ENCODE peak calls at places on chromosomes 6 and 20, in ten cellular contexts. One of them, this sample, is unnamed.

GRCh38 chr6:125812394-125813231 is 21.9 kb downstream of the NCOA7 start:
- DNase-seq in testis: no peak
- DNase-seq in IMR-90: peak; percentile 98
- DNase-seq in body of pancreas: no peak
- DNase-seq in A549: peak; percentile 33
- DNase-seq in ovary: no peak
- DNase-seq in heart left ventricle: no peak
- DNase-seq in spleen: no peak
- DNase-seq in stomach: no peak
- DNase-seq in uterus: no peak
- DNase-seq in this sample: no peak

GRCh38 chr6:109237082-109237985 is 142.0 kb downstream of the CEP57L1 start:
- DNase-seq in heart left ventricle: no peak
- DNase-seq in uterus: no peak
- DNase-seq in testis: no peak
- DNase-seq in IMR-90: no peak
- DNase-seq in spleen: no peak
- DNase-seq in A549: no peak
- DNase-seq in body of pancreas: peak; percentile 12
- DNase-seq in stomach: no peak
- DNase-seq in ovary: no peak
- DNase-seq in this sample: no peak

GRCh38 chr6:125746731-125747588 is 2.5 kb upstream of the HEY2 start:
- DNase-seq in body of pancreas: peak; percentile 89
- DNase-seq in spleen: peak; percentile 83
- DNase-seq in uterus: peak; percentile 66
- DNase-seq in heart left ventricle: peak; percentile 88
- DNase-seq in testis: peak; percentile 86
- DNase-seq in IMR-90: peak; percentile 39
- DNase-seq in A549: no peak
- DNase-seq in stomach: peak; percentile 60
- DNase-seq in ovary: peak; percentile 74
- DNase-seq in this sample: peak; percentile 68

GRCh38 chr20:38143646-38144554 is 21.2 kb downstream of the TGM2 start:
- DNase-seq in IMR-90: peak; percentile 95
- DNase-seq in body of pancreas: peak; percentile 74
- DNase-seq in heart left ventricle: peak; percentile 43
- DNase-seq in stomach: peak; percentile 45
- DNase-seq in uterus: peak; percentile 62
- DNase-seq in testis: no peak
- DNase-seq in spleen: no peak
- DNase-seq in A549: peak; percentile 63
- DNase-seq in ovary: no peak
- DNase-seq in this sample: no peak

GRCh38 chr20:61260905-61261304 is 8.8 kb downstream of the CDH4 start:
- DNase-seq in heart left ventricle: no peak
- DNase-seq in uterus: no peak
- DNase-seq in body of pancreas: no peak
- DNase-seq in IMR-90: no peak
- DNase-seq in A549: no peak
- DNase-seq in ovary: no peak
- DNase-seq in spleen: no peak
- DNase-seq in stomach: no peak
- DNase-seq in testis: no peak
- DNase-seq in this sample: no peak

GRCh38 chr6:167832497-167833395 is 6.0 kb downstream of the AFDN start:
- DNase-seq in IMR-90: peak; percentile 33
- DNase-seq in ovary: no peak
- DNase-seq in testis: no peak
- DNase-seq in body of pancreas: peak; percentile 26
- DNase-seq in A549: no peak
- DNase-seq in stomach: no peak
- DNase-seq in uterus: no peak
- DNase-seq in heart left ventricle: no peak
- DNase-seq in spleen: no peak
- DNase-seq in this sample: no peak

GRCh38 chr6:115832186-115832585 is 228.5 kb downstream of the FRK start:
- DNase-seq in spleen: no peak
- DNase-seq in A549: no peak
- DNase-seq in uterus: no peak
- DNase-seq in body of pancreas: no peak
- DNase-seq in testis: no peak
- DNase-seq in stomach: no peak
- DNase-seq in ovary: no peak
- DNase-seq in IMR-90: no peak
- DNase-seq in heart left ventricle: no peak
- DNase-seq in this sample: no peak

GRCh38 chr6:90362273-90362672 is 65.6 kb upstream of the BACH2 start:
- DNase-seq in IMR-90: peak; percentile 75
- DNase-seq in body of pancreas: no peak
- DNase-seq in stomach: no peak
- DNase-seq in spleen: no peak
- DNase-seq in testis: no peak
- DNase-seq in ovary: peak; percentile 42
- DNase-seq in uterus: no peak
- DNase-seq in A549: no peak
- DNase-seq in heart left ventricle: no peak
- DNase-seq in this sample: no peak

GRCh38 chr20:6583134-6583738 is 184.2 kb upstream of the BMP2 start:
- DNase-seq in IMR-90: peak; percentile 55
- DNase-seq in heart left ventricle: peak; percentile 33
- DNase-seq in A549: peak; percentile 37
- DNase-seq in stomach: peak; percentile 49
- DNase-seq in spleen: peak; percentile 54
- DNase-seq in ovary: no peak
- DNase-seq in testis: peak; percentile 37
- DNase-seq in body of pancreas: peak; percentile 72
- DNase-seq in uterus: peak; percentile 17
- DNase-seq in this sample: peak; percentile 56

GRCh38 chr20:54056762-54057639 is 13.4 kb downstream of the BCAS1 start:
- DNase-seq in spleen: no peak
- DNase-seq in uterus: no peak
- DNase-seq in body of pancreas: no peak
- DNase-seq in IMR-90: no peak
- DNase-seq in heart left ventricle: no peak
- DNase-seq in testis: no peak
- DNase-seq in stomach: no peak
- DNase-seq in A549: no peak
- DNase-seq in ovary: no peak
- DNase-seq in this sample: no peak

GRCh38 chr6:160730911-160731310 is 28.9 kb downstream of the PLG start:
- DNase-seq in uterus: no peak
- DNase-seq in IMR-90: no peak
- DNase-seq in testis: no peak
- DNase-seq in body of pancreas: no peak
- DNase-seq in stomach: no peak
- DNase-seq in ovary: no peak
- DNase-seq in spleen: no peak
- DNase-seq in heart left ventricle: no peak
- DNase-seq in A549: peak; percentile 3
- DNase-seq in this sample: no peak

GRCh38 chr6:154615483-154616025 is 105.1 kb upstream of the CNKSR3 start:
- DNase-seq in A549: peak; percentile 85
- DNase-seq in heart left ventricle: peak; percentile 80
- DNase-seq in testis: peak; percentile 59
- DNase-seq in spleen: no peak
- DNase-seq in body of pancreas: peak; percentile 95
- DNase-seq in IMR-90: peak; percentile 60
- DNase-seq in stomach: peak; percentile 95
- DNase-seq in uterus: peak; percentile 73
- DNase-seq in ovary: peak; percentile 58
- DNase-seq in this sample: peak; percentile 19

GRCh38 chr6:152976749-152977148 is 6.1 kb downstream of the FBXO5 start:
- DNase-seq in heart left ventricle: no peak
- DNase-seq in uterus: no peak
- DNase-seq in spleen: no peak
- DNase-seq in testis: no peak
- DNase-seq in ovary: no peak
- DNase-seq in body of pancreas: no peak
- DNase-seq in stomach: no peak
- DNase-seq in A549: no peak
- DNase-seq in IMR-90: no peak
- DNase-seq in this sample: no peak

GRCh38 chr6:4944325-4944724 is 59.5 kb downstream of the RPP40 start:
- DNase-seq in IMR-90: no peak
- DNase-seq in body of pancreas: no peak
- DNase-seq in spleen: no peak
- DNase-seq in heart left ventricle: no peak
- DNase-seq in ovary: no peak
- DNase-seq in uterus: no peak
- DNase-seq in stomach: no peak
- DNase-seq in A549: no peak
- DNase-seq in testis: no peak
- DNase-seq in this sample: no peak

GRCh38 chr6:121247386-121247785 is 86.9 kb downstream of the TBC1D32 start:
- DNase-seq in A549: no peak
- DNase-seq in ovary: no peak
- DNase-seq in testis: no peak
- DNase-seq in stomach: no peak
- DNase-seq in body of pancreas: no peak
- DNase-seq in spleen: no peak
- DNase-seq in uterus: no peak
- DNase-seq in heart left ventricle: no peak
- DNase-seq in IMR-90: peak; percentile 80
- DNase-seq in this sample: no peak
- TF ChIP-seq POLR2A in A549: no peak
- TF ChIP-seq POLR2A in ovary: no peak
- TF ChIP-seq POLR2A in testis: no peak
- TF ChIP-seq POLR2A in stomach: no peak
- TF ChIP-seq POLR2A in body of pancreas: no peak
- TF ChIP-seq POLR2A in spleen: no peak
- TF ChIP-seq POLR2A in uterus: no peak
- TF ChIP-seq POLR2A in heart left ventricle: no peak
- TF ChIP-seq POLR2A in IMR-90: no peak
- TF ChIP-seq POLR2A in this sample: no peak

GRCh38 chr20:12575352-12576095 is 433.2 kb upstream of the SPTLC3 start:
- DNase-seq in ovary: peak; percentile 75
- DNase-seq in body of pancreas: peak; percentile 84
- DNase-seq in testis: peak; percentile 82
- DNase-seq in uterus: peak; percentile 71
- DNase-seq in heart left ventricle: peak; percentile 92
- DNase-seq in spleen: no peak
- DNase-seq in stomach: peak; percentile 57
- DNase-seq in A549: no peak
- DNase-seq in IMR-90: no peak
- DNase-seq in this sample: peak; percentile 34
- H3K27ac ChIP-seq in ovary: no peak overlapping the region
- H3K27ac ChIP-seq in body of pancreas: no peak overlapping the region
- H3K27ac ChIP-seq in testis: no peak overlapping the region
- H3K27ac ChIP-seq in uterus: peak overlapping the region; percentile 72
- H3K27ac ChIP-seq in heart left ventricle: peak overlapping the region; percentile 67
- H3K27ac ChIP-seq in spleen: peak overlapping the region; percentile 53
- H3K27ac ChIP-seq in stomach: peak overlapping the region; percentile 70
- H3K27ac ChIP-seq in A549: no peak overlapping the region
- H3K27ac ChIP-seq in IMR-90: no peak overlapping the region
- H3K27ac ChIP-seq in this sample: peak overlapping the region; percentile 70

GRCh38 chr6:117989086-117989485 is 82.0 kb downstream of the SLC35F1 start:
- DNase-seq in IMR-90: no peak
- DNase-seq in body of pancreas: no peak
- DNase-seq in uterus: no peak
- DNase-seq in ovary: no peak
- DNase-seq in heart left ventricle: no peak
- DNase-seq in A549: no peak
- DNase-seq in stomach: no peak
- DNase-seq in testis: no peak
- DNase-seq in spleen: no peak
- DNase-seq in this sample: no peak

DNA sequence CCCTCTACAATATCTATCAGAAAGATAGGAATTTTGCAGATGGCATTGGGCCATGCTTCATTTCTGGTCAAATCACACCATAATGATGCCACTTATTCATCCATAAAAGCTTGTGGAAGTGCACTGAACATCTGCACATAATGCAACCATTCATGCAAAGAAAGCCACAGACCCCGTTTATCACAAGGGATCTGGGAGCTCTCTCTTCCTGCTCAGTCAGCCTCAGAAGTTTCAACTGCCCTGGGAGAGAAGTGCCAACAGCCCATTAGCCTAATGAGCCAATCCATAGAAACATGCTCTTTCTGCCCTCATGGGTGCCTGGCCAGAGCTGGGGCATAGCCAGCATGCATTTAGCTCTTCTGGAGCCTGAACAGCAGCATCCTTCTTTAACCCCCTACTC is 85.8 kb downstream of the SLC35F1 start:
- DNase-seq in heart left ventricle: no peak
- DNase-seq in A549: no peak
- DNase-seq in stomach: no peak
- DNase-seq in uterus: no peak
- DNase-seq in body of pancreas: no peak
- DNase-seq in ovary: no peak
- DNase-seq in testis: no peak
- DNase-seq in spleen: no peak
- DNase-seq in IMR-90: no peak
- DNase-seq in this sample: no peak
- TF ChIP-seq POLR2A in heart left ventricle: no peak
- TF ChIP-seq POLR2A in A549: no peak
- TF ChIP-seq POLR2A in stomach: no peak
- TF ChIP-seq POLR2A in uterus: no peak
- TF ChIP-seq POLR2A in body of pancreas: no peak
- TF ChIP-seq POLR2A in ovary: no peak
- TF ChIP-seq POLR2A in testis: no peak
- TF ChIP-seq POLR2A in spleen: no peak
- TF ChIP-seq POLR2A in IMR-90: no peak
- TF ChIP-seq POLR2A in this sample: no peak

GRCh38 chr6:1395941-1396908 is 6.8 kb downstream of the FOXF2 start:
- DNase-seq in A549: no peak
- DNase-seq in ovary: no peak
- DNase-seq in heart left ventricle: no peak
- DNase-seq in spleen: no peak
- DNase-seq in body of pancreas: no peak
- DNase-seq in testis: no peak
- DNase-seq in uterus: no peak
- DNase-seq in stomach: peak; percentile 22
- DNase-seq in IMR-90: no peak
- DNase-seq in this sample: no peak

GRCh38 chr6:1393641-1394283 is 4.4 kb downstream of the FOXF2 start:
- DNase-seq in heart left ventricle: no peak
- DNase-seq in uterus: no peak
- DNase-seq in IMR-90: no peak
- DNase-seq in spleen: no peak
- DNase-seq in body of pancreas: no peak
- DNase-seq in A549: no peak
- DNase-seq in ovary: no peak
- DNase-seq in testis: no peak
- DNase-seq in stomach: peak; percentile 25
- DNase-seq in this sample: no peak

GRCh38 chr6:1394591-1395463 is 5.5 kb downstream of the FOXF2 start:
- DNase-seq in testis: no peak
- DNase-seq in spleen: no peak
- DNase-seq in body of pancreas: no peak
- DNase-seq in IMR-90: no peak
- DNase-seq in ovary: no peak
- DNase-seq in stomach: no peak
- DNase-seq in uterus: no peak
- DNase-seq in heart left ventricle: no peak
- DNase-seq in A549: no peak
- DNase-seq in this sample: no peak

GRCh38 chr6:1396952-1397868 is 7.8 kb downstream of the FOXF2 start:
- DNase-seq in body of pancreas: peak; percentile 65
- DNase-seq in uterus: peak; percentile 26
- DNase-seq in testis: peak; percentile 87
- DNase-seq in spleen: peak; percentile 89
- DNase-seq in stomach: peak; percentile 75
- DNase-seq in ovary: peak; percentile 72
- DNase-seq in A549: peak; percentile 55
- DNase-seq in heart left ventricle: peak; percentile 65
- DNase-seq in IMR-90: peak; percentile 98
- DNase-seq in this sample: peak; percentile 66

GRCh38 chr6:1395496-1395895 is 6.1 kb downstream of the FOXF2 start:
- DNase-seq in A549: no peak
- DNase-seq in uterus: no peak
- DNase-seq in spleen: no peak
- DNase-seq in ovary: no peak
- DNase-seq in stomach: no peak
- DNase-seq in testis: no peak
- DNase-seq in IMR-90: no peak
- DNase-seq in body of pancreas: no peak
- DNase-seq in heart left ventricle: no peak
- DNase-seq in this sample: no peak
- H3K27ac ChIP-seq in A549: no peak overlapping the region
- H3K27ac ChIP-seq in uterus: no peak overlapping the region
- H3K27ac ChIP-seq in spleen: no peak overlapping the region
- H3K27ac ChIP-seq in ovary: no peak overlapping the region
- H3K27ac ChIP-seq in stomach: peak overlapping the region; percentile 87
- H3K27ac ChIP-seq in testis: no peak overlapping the region
- H3K27ac ChIP-seq in IMR-90: no peak overlapping the region
- H3K27ac ChIP-seq in body of pancreas: no peak overlapping the region
- H3K27ac ChIP-seq in heart left ventricle: no peak overlapping the region
- H3K27ac ChIP-seq in this sample: no peak overlapping the region

This sample was measured in tibial nerve.